ENCODE peak calls at places on chromosome 6, in four cellular contexts. F is GM13977, R is thoracic aorta, P is cardiac fibroblast. Y is an unnamed sample.
A peak's percentile ranks its signal among the peaks of the same experiment; 100 is the strongest.

GRCh38 chr6:125802943-125803377 is 12.2 kb downstream of the NCOA7 start:
- DNase-seq in F (no peak), R (no peak), P (peak; percentile 47), Y (no peak)

GRCh38 chr6:13445744-13446115 is 41.7 kb downstream of the GFOD1 start:
- DNase-seq in F (no peak), R (no peak), P (no peak), Y (no peak)

GRCh38 chr6:46652232-46652602 is 401 bp downstream of the CYP39A1 start:
- DNase-seq in F (no peak), R (no peak), P (no peak), Y (no peak)

GRCh38 chr6:155645328-155645727 is 189.7 kb upstream of the NOX3 start:
- DNase-seq in F (no peak), R (no peak), P (peak; percentile 38), Y (no peak)

GRCh38 chr6:7973603-7974002 is 63.0 kb upstream of the TXNDC5 start:
- DNase-seq in F (no peak), R (no peak), P (no peak), Y (no peak)

GRCh38 chr6:170244721-170245201 is 46.1 kb downstream of the DLL1 start:
- DNase-seq in F (no peak), R (no peak), P (no peak), Y (no peak)

GRCh38 chr6:142966294-142966693 is 21.3 kb upstream of the HIVEP2 start:
- DNase-seq in F (peak; percentile 18), R (no peak), P (no peak), Y (no peak)

GRCh38 chr6:5665173-5665572 is 341.6 kb downstream of the NRN1 start:
- DNase-seq in F (no peak), R (no peak), P (no peak), Y (no peak)

GRCh38 chr6:38639498-38640215 is at the start of gene BTBD9:
- DNase-seq in F (peak; percentile 90), R (peak; percentile 54), P (peak; percentile 82), Y (peak; percentile 85)

GRCh38 chr6:137883400-137883888 is 16.4 kb downstream of the TNFAIP3 start:
- DNase-seq in F (no peak), R (no peak), P (peak; percentile 84), Y (no peak)

GRCh38 chr6:41528409-41528963 is 17.7 kb upstream of the FOXP4 start:
- DNase-seq in F (no peak), R (no peak), P (no peak), Y (no peak)

GRCh38 chr6:73968358-73968757 is 272.4 kb downstream of the CD109 start:
- DNase-seq in F (no peak), R (no peak), P (no peak), Y (no peak)

GRCh38 chr6:56843476-56844349 is 111.2 kb upstream of the BEND6 start:
- DNase-seq in F (peak; percentile 84), R (no peak), P (peak; percentile 77), Y (peak; percentile 68)

GRCh38 chr6:89321571-89321970 is 6.5 kb upstream of the GABRR2 start:
- DNase-seq in F (no peak), R (no peak), P (no peak), Y (no peak)

GRCh38 chr6:118202517-118202916 is 295.5 kb downstream of the SLC35F1 start:
- DNase-seq in F (no peak), R (no peak), P (no peak), Y (no peak)

GRCh38 chr6:143397229-143398222 is 53.0 kb downstream of the ADAT2 start:
- DNase-seq in F (no peak), R (peak; percentile 41), P (peak; percentile 94), Y (peak; percentile 55)

GRCh38 chr6:90008908-90009501 is 114.7 kb downstream of the GJA10 start:
- DNase-seq in F (no peak), R (no peak), P (peak; percentile 29), Y (no peak)

GRCh38 chr6:35036059-35036827 is 104.9 kb downstream of the TCP11 start:
- DNase-seq in F (no peak), R (no peak), P (no peak), Y (no peak)

Y was measured in transverse colon.